ENCODE peak calls at places on chromosomes 2 and 18, in six cellular contexts. One of them, this sample, is unnamed.

GRCh38 chr2:44120428-44120827 is 48.2 kb upstream of the PPM1B start:
- DNase-seq in activated effector memory CD4-positive, alpha-beta T cell treated with anti-CD3 and anti-CD28 coated beads, Interleukin-2, amount 50 U/mL, for 16 hours: no peak
- DNase-seq in HL-60: peak
- DNase-seq in aorta: no peak
- DNase-seq in NB4: peak
- DNase-seq in MCF 10A: peak
- DNase-seq in this sample: no peak

GRCh38 chr2:129482626-129483025 is 496.8 kb upstream of the RAB6C start:
- DNase-seq in activated effector memory CD4-positive, alpha-beta T cell treated with anti-CD3 and anti-CD28 coated beads, Interleukin-2, amount 50 U/mL, for 16 hours: no peak
- DNase-seq in HL-60: no peak
- DNase-seq in aorta: no peak
- DNase-seq in NB4: no peak
- DNase-seq in MCF 10A: no peak
- DNase-seq in this sample: peak

GRCh38 chr2:26462511-26463251 is 15.2 kb downstream of the OTOF start:
- DNase-seq in activated effector memory CD4-positive, alpha-beta T cell treated with anti-CD3 and anti-CD28 coated beads, Interleukin-2, amount 50 U/mL, for 16 hours: peak
- DNase-seq in HL-60: no peak
- DNase-seq in aorta: peak
- DNase-seq in NB4: peak
- DNase-seq in MCF 10A: peak
- DNase-seq in this sample: no peak

GRCh38 chr18:32122039-32122438 is 30.4 kb downstream of the RNF138 start:
- DNase-seq in activated effector memory CD4-positive, alpha-beta T cell treated with anti-CD3 and anti-CD28 coated beads, Interleukin-2, amount 50 U/mL, for 16 hours: no peak
- DNase-seq in HL-60: no peak
- DNase-seq in aorta: no peak
- DNase-seq in NB4: no peak
- DNase-seq in MCF 10A: no peak
- DNase-seq in this sample: no peak

GRCh38 chr18:70981400-70982140 is 692.7 kb downstream of the SOCS6 start:
- DNase-seq in activated effector memory CD4-positive, alpha-beta T cell treated with anti-CD3 and anti-CD28 coated beads, Interleukin-2, amount 50 U/mL, for 16 hours: no peak
- DNase-seq in HL-60: no peak
- DNase-seq in aorta: no peak
- DNase-seq in NB4: no peak
- DNase-seq in MCF 10A: no peak
- DNase-seq in this sample: no peak

GRCh38 chr2:188870289-188870688 is 103.9 kb upstream of the COL3A1 start:
- DNase-seq in activated effector memory CD4-positive, alpha-beta T cell treated with anti-CD3 and anti-CD28 coated beads, Interleukin-2, amount 50 U/mL, for 16 hours: no peak
- DNase-seq in HL-60: no peak
- DNase-seq in aorta: no peak
- DNase-seq in NB4: peak
- DNase-seq in MCF 10A: peak
- DNase-seq in this sample: no peak

GRCh38 chr2:28391564-28392296 is 928 bp upstream of the FOSL2 start:
- DNase-seq in activated effector memory CD4-positive, alpha-beta T cell treated with anti-CD3 and anti-CD28 coated beads, Interleukin-2, amount 50 U/mL, for 16 hours: peak
- DNase-seq in HL-60: peak
- DNase-seq in aorta: peak
- DNase-seq in NB4: peak
- DNase-seq in MCF 10A: peak
- DNase-seq in this sample: peak

GRCh38 chr2:216192181-216192580 is 83.0 kb downstream of the XRCC5 start:
- DNase-seq in activated effector memory CD4-positive, alpha-beta T cell treated with anti-CD3 and anti-CD28 coated beads, Interleukin-2, amount 50 U/mL, for 16 hours: no peak
- DNase-seq in HL-60: no peak
- DNase-seq in aorta: no peak
- DNase-seq in NB4: no peak
- DNase-seq in MCF 10A: no peak
- DNase-seq in this sample: no peak

GRCh38 chr2:85963068-85963467 is 74.3 kb upstream of the ST3GAL5 start:
- DNase-seq in activated effector memory CD4-positive, alpha-beta T cell treated with anti-CD3 and anti-CD28 coated beads, Interleukin-2, amount 50 U/mL, for 16 hours: no peak
- DNase-seq in HL-60: no peak
- DNase-seq in aorta: no peak
- DNase-seq in NB4: no peak
- DNase-seq in MCF 10A: no peak
- DNase-seq in this sample: no peak

GRCh38 chr2:199309973-199310372 is 147.8 kb downstream of the SATB2 start:
- DNase-seq in activated effector memory CD4-positive, alpha-beta T cell treated with anti-CD3 and anti-CD28 coated beads, Interleukin-2, amount 50 U/mL, for 16 hours: no peak
- DNase-seq in HL-60: no peak
- DNase-seq in aorta: no peak
- DNase-seq in NB4: no peak
- DNase-seq in MCF 10A: no peak
- DNase-seq in this sample: no peak

GRCh38 chr2:187580462-187581124 is 26.4 kb upstream of the TFPI start:
- DNase-seq in activated effector memory CD4-positive, alpha-beta T cell treated with anti-CD3 and anti-CD28 coated beads, Interleukin-2, amount 50 U/mL, for 16 hours: no peak
- DNase-seq in HL-60: no peak
- DNase-seq in aorta: no peak
- DNase-seq in NB4: peak
- DNase-seq in MCF 10A: peak
- DNase-seq in this sample: no peak

GRCh38 chr18:34959211-34959829 is 81.9 kb upstream of the MAPRE2 start:
- DNase-seq in activated effector memory CD4-positive, alpha-beta T cell treated with anti-CD3 and anti-CD28 coated beads, Interleukin-2, amount 50 U/mL, for 16 hours: no peak
- DNase-seq in HL-60: no peak
- DNase-seq in aorta: no peak
- DNase-seq in NB4: no peak
- DNase-seq in MCF 10A: no peak
- DNase-seq in this sample: no peak

GRCh38 chr2:196555161-196555560 is 84.4 kb upstream of the CCDC150 start:
- DNase-seq in activated effector memory CD4-positive, alpha-beta T cell treated with anti-CD3 and anti-CD28 coated beads, Interleukin-2, amount 50 U/mL, for 16 hours: no peak
- DNase-seq in HL-60: no peak
- DNase-seq in aorta: no peak
- DNase-seq in NB4: no peak
- DNase-seq in MCF 10A: no peak
- DNase-seq in this sample: no peak

GRCh38 chr2:222433381-222434173 is 9.2 kb downstream of the SGPP2 start:
- DNase-seq in activated effector memory CD4-positive, alpha-beta T cell treated with anti-CD3 and anti-CD28 coated beads, Interleukin-2, amount 50 U/mL, for 16 hours: no peak
- DNase-seq in HL-60: no peak
- DNase-seq in aorta: no peak
- DNase-seq in NB4: no peak
- DNase-seq in MCF 10A: peak
- DNase-seq in this sample: no peak

GRCh38 chr18:74796928-74797576 is 199.4 kb downstream of the ZNF407 start:
- DNase-seq in activated effector memory CD4-positive, alpha-beta T cell treated with anti-CD3 and anti-CD28 coated beads, Interleukin-2, amount 50 U/mL, for 16 hours: no peak
- DNase-seq in HL-60: no peak
- DNase-seq in aorta: no peak
- DNase-seq in NB4: no peak
- DNase-seq in MCF 10A: peak
- DNase-seq in this sample: no peak

GRCh38 chr2:169716229-169716886 is 17.3 kb upstream of the KLHL23 start:
- DNase-seq in activated effector memory CD4-positive, alpha-beta T cell treated with anti-CD3 and anti-CD28 coated beads, Interleukin-2, amount 50 U/mL, for 16 hours: no peak
- DNase-seq in HL-60: no peak
- DNase-seq in aorta: no peak
- DNase-seq in NB4: no peak
- DNase-seq in MCF 10A: no peak
- DNase-seq in this sample: no peak

GRCh38 chr2:237923507-237924163 is 43.2 kb upstream of the UBE2F start:
- DNase-seq in activated effector memory CD4-positive, alpha-beta T cell treated with anti-CD3 and anti-CD28 coated beads, Interleukin-2, amount 50 U/mL, for 16 hours: peak
- DNase-seq in HL-60: peak
- DNase-seq in aorta: peak
- DNase-seq in NB4: peak
- DNase-seq in MCF 10A: peak
- DNase-seq in this sample: peak

This sample was measured in mesenteric fat pad.